ENCODE peak calls at places on chromosome 19, in nine cellular contexts. J, L, M, I, K, V, A, T and G are unnamed samples.

GRCh38 chr19:49490287-49491029 is 3.0 kb downstream of the RPL13A start:
- DNase-seq in J (no peak), L (no peak), M (no peak), I (no peak), K (no peak), V (no peak), A (no peak), T (no peak), G (no peak)

GRCh38 chr19:55602104-55603001 is 2.3 kb downstream of the ZNF524 start:
- DNase-seq in J (no peak), L (no peak), M (no peak), I (no peak), K (no peak), V (no peak), A (no peak), T (no peak), G (no peak)

GRCh38 chr19:8503506-8503905 is 1.1 kb upstream of the PRAM1 start:
- DNase-seq in J (no peak), L (no peak), M (no peak), I (no peak), K (peak), V (no peak), A (no peak), T (no peak), G (no peak)

GRCh38 chr19:6100284-6100915 is 9.9 kb downstream of the RFX2 start:
- DNase-seq in J (no peak), L (no peak), M (no peak), I (no peak), K (peak), V (no peak), A (no peak), T (no peak), G (no peak)

GRCh38 chr19:52946322-52947310 is 16.1 kb downstream of the ZNF816 start:
- DNase-seq in J (no peak), L (no peak), M (peak), I (no peak), K (no peak), V (peak), A (no peak), T (no peak), G (peak)

GRCh38 chr19:43639507-43640423 is at the start of gene CADM4:
- DNase-seq in J (no peak), L (peak), M (peak), I (no peak), K (no peak), V (no peak), A (no peak), T (no peak), G (no peak)

GRCh38 chr19:46821512-46822359 is 28.9 kb downstream of the AP2S1 start:
- DNase-seq in J (no peak), L (no peak), M (no peak), I (no peak), K (peak), V (no peak), A (no peak), T (no peak), G (no peak)

GRCh38 chr19:38744906-38745305 is 632 bp upstream of the CAPN12 start:
- DNase-seq in J (no peak), L (no peak), M (no peak), I (no peak), K (no peak), V (no peak), A (no peak), T (no peak), G (no peak)

GRCh38 chr19:55027472-55028337 is 10.4 kb downstream of the GP6 start:
- DNase-seq in J (no peak), L (no peak), M (peak), I (no peak), K (peak), V (no peak), A (no peak), T (no peak), G (peak)

GRCh38 chr19:46812898-46813569 is 24.6 kb upstream of the SLC1A5 start:
- DNase-seq in J (no peak), L (no peak), M (no peak), I (no peak), K (no peak), V (no peak), A (no peak), T (no peak), G (no peak)

GRCh38 chr19:19421326-19421725 is 15.9 kb downstream of the GATAD2A start:
- DNase-seq in J (no peak), L (no peak), M (no peak), I (no peak), K (no peak), V (no peak), A (no peak), T (no peak), G (no peak)

GRCh38 chr19:44796701-44797115 is 12.2 kb upstream of the BCAM start:
- DNase-seq in J (peak), L (peak), M (no peak), I (no peak), K (no peak), V (peak), A (peak), T (no peak), G (peak)

GRCh38 chr19:46080561-46080960 is 39.8 kb upstream of the IGFL4 start:
- DNase-seq in J (no peak), L (no peak), M (peak), I (peak), K (no peak), V (peak), A (peak), T (peak), G (peak)

GRCh38 chr19:50728084-50728737 is 5.0 kb downstream of the CLEC11A start:
- DNase-seq in J (peak), L (peak), M (peak), I (peak), K (peak), V (peak), A (peak), T (peak), G (peak)

GRCh38 chr19:31578326-31578725 is 229.1 kb upstream of the TSHZ3 start:
- DNase-seq in J (no peak), L (no peak), M (no peak), I (no peak), K (no peak), V (no peak), A (no peak), T (no peak), G (no peak)

GRCh38 chr19:36638862-36639510 is 27.7 kb downstream of the ZNF461 start:
- DNase-seq in J (no peak), L (no peak), M (peak), I (no peak), K (no peak), V (no peak), A (peak), T (peak), G (peak)

GRCh38 chr19:39411832-39412099 is 703 bp upstream of the PLEKHG2 start:
- DNase-seq in J (peak), L (peak), M (peak), I (peak), K (peak), V (peak), A (peak), T (peak), G (peak)

GRCh38 chr19:44720945-44721344 is 22.0 kb downstream of the CEACAM16 start:
- DNase-seq in J (no peak), L (no peak), M (no peak), I (no peak), K (no peak), V (no peak), A (no peak), T (peak), G (peak)

GRCh38 chr19:31276831-31277230 is 72.4 kb downstream of the TSHZ3 start:
- DNase-seq in J (no peak), L (no peak), M (no peak), I (no peak), K (no peak), V (no peak), A (no peak), T (no peak), G (no peak)

GRCh38 chr19:39997595-39998216 is 846 bp downstream of the ZNF546 start:
- DNase-seq in J (no peak), L (no peak), M (peak), I (peak), K (no peak), V (peak), A (peak), T (peak), G (peak)

GRCh38 chr19:29753934-29754305 is 38.9 kb upstream of the C19orf12 start:
- DNase-seq in J (no peak), L (no peak), M (no peak), I (no peak), K (no peak), V (no peak), A (no peak), T (no peak), G (no peak)
- H3K4me3 ChIP-seq in J (no peak), L (no peak), M (no peak), I (no peak), K (no peak), V (no peak), A (no peak), T (no peak), G (no peak)

GRCh38 chr19:16366433-16367268 is 42.0 kb downstream of the KLF2 start:
- DNase-seq in J (peak), L (no peak), M (no peak), I (no peak), K (peak), V (no peak), A (no peak), T (no peak), G (no peak)
- H3K4me3 ChIP-seq in J (peak), L (no peak), M (no peak), I (no peak), K (no peak), V (no peak), A (no peak), T (no peak), G (no peak)

GRCh38 chr19:42480335-42481095 is 37.8 kb upstream of the CXCL17 start:
- DNase-seq in J (no peak), L (no peak), M (peak), I (peak), K (no peak), V (peak), A (peak), T (peak), G (peak)
- H3K4me3 ChIP-seq in J (no peak), L (no peak), M (no peak), I (no peak), K (no peak), V (no peak), A (no peak), T (no peak), G (no peak)

GRCh38 chr19:12996542-12997094 is 1.3 kb downstream of the NFIX start:
- DNase-seq in J (no peak), L (no peak), M (peak), I (peak), K (no peak), V (peak), A (peak), T (peak), G (no peak)

GRCh38 chr19:12994701-12995595 is at the start of gene NFIX:
- DNase-seq in J (no peak), L (peak), M (peak), I (peak), K (peak), V (peak), A (peak), T (peak), G (peak)

GRCh38 chr19:12993562-12993961 is 1.7 kb upstream of the NFIX start:
- DNase-seq in J (no peak), L (no peak), M (no peak), I (no peak), K (no peak), V (no peak), A (no peak), T (no peak), G (no peak)

GRCh38 chr19:12997225-12997966 is 2.1 kb downstream of the NFIX start:
- DNase-seq in J (no peak), L (no peak), M (peak), I (no peak), K (no peak), V (no peak), A (no peak), T (no peak), G (no peak)

DNA sequence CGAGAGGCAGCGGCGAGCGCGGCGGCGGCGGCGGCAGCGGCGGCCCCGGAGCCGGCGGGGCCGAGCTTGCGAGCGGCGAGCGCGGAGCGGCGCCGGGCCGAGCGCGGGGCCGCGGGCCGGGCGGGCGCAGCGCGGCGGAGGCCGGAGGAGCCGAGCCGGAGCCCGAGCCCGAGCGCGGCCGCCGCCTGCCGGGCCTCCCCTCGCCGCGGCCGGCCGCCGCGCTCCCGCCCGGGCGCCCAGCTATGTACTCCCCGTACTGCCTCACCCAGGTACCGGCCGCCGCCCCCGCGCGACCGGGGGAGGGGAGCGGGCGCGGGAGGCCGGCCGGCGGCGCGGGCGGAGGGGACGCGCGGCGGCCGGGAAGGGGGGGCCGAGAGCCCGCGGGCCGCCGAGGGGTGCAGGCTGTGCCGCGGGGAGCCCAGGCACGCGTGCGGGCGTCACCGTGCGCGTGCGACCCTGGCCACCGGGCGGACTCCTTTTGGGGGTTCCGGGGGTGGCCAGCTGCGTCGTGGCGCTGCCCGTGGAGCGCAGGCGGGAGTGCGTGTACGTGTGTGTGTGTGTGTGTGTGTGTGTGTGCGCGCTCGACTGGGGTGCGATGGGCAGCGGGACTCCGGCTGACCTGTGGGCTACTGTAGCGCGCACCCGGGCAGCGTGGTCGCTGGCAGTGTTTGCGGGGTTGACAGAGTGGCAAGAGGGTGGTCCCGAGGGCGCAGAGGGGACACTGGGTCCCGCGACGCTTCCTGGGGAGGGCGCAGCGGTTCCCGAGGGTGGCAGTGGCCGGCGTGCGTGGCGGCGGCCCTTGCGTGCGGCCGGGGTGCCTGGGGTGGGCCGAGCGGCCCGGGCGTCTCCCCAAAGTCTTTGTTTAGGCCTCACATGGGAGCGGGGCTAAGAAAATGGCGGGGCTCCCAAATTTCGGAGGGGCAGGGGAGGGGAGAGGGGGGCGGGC is 594 bp downstream of the NFIX start:
- DNase-seq in J (no peak), L (no peak), M (peak), I (peak), K (no peak), V (peak), A (peak), T (no peak), G (peak)
- H3K4me3 ChIP-seq in J (peak), L (peak), M (peak), I (peak), K (peak), V (peak), A (peak), T (peak), G (peak)

DNA sequence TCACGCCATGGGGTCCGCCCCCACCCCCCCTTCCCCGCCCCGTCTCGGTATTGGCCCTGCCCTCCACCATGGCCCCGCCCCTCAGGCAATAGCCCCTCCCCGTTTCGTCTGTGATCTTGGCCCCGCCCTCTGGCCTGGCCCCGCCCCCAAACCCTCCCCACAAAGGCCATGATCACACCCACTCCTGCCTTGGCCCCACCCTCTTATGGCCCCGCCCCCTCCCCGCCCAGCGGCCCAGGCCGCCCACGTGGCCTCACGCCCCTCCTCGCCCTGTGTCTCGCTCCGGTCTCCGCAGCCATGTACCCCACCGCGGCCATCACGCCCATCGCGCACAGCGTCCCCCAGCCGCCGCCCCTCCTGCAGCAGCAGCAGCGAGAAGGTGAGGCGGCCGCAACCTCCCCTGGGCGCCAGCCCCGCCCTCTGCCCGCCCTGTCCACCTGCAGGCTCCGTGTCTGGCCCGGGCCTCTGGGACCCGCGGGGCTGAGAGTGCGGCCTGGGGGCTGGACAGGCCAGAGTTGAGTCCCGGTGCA is 61.3 kb downstream of the CELF5 start:
- DNase-seq in J (no peak), L (no peak), M (no peak), I (no peak), K (no peak), V (no peak), A (peak), T (no peak), G (no peak)
- H3K4me3 ChIP-seq in J (no peak), L (no peak), M (no peak), I (no peak), K (no peak), V (no peak), A (no peak), T (no peak), G (no peak)

GRCh38 chr19:56842421-56842820 is 1.9 kb upstream of the PEG3 start:
- DNase-seq in J (no peak), L (no peak), M (no peak), I (no peak), K (no peak), V (no peak), A (no peak), T (no peak), G (no peak)

GRCh38 chr19:56841194-56841546 is 644 bp upstream of the PEG3 start:
- DNase-seq in J (no peak), L (no peak), M (no peak), I (no peak), K (no peak), V (no peak), A (no peak), T (no peak), G (no peak)

GRCh38 chr19:56839665-56840451 is 668 bp downstream of the PEG3 start:
- DNase-seq in J (peak), L (peak), M (no peak), I (peak), K (peak), V (no peak), A (peak), T (no peak), G (peak)

GRCh38 chr19:56838930-56839664 is 1.4 kb downstream of the PEG3 start:
- DNase-seq in J (peak), L (peak), M (peak), I (peak), K (peak), V (no peak), A (peak), T (no peak), G (peak)

GRCh38 chr19:56840452-56841193 is at the start of the genes PEG3 and ZIM2:
- DNase-seq in J (no peak), L (peak), M (peak), I (no peak), K (no peak), V (no peak), A (peak), T (no peak), G (no peak)
- H3K4me3 ChIP-seq in J (peak), L (peak), M (peak), I (no peak), K (peak), V (no peak), A (no peak), T (no peak), G (no peak)

GRCh38 chr19:11580665-11581418 is 3.4 kb upstream of the ACP5 start:
- DNase-seq in J (no peak), L (no peak), M (peak), I (no peak), K (no peak), V (peak), A (peak), T (peak), G (peak)

GRCh38 chr19:11576186-11576585 is 1.3 kb downstream of the ACP5 start:
- DNase-seq in J (no peak), L (no peak), M (no peak), I (no peak), K (no peak), V (no peak), A (no peak), T (no peak), G (no peak)

GRCh38 chr19:11581740-11582139 is 4.3 kb upstream of the ACP5 start:
- DNase-seq in J (no peak), L (no peak), M (peak), I (peak), K (peak), V (peak), A (peak), T (peak), G (peak)

GRCh38 chr19:11577451-11578341 is at the start of gene ACP5:
- DNase-seq in J (no peak), L (no peak), M (no peak), I (no peak), K (no peak), V (no peak), A (no peak), T (no peak), G (no peak)

DNA sequence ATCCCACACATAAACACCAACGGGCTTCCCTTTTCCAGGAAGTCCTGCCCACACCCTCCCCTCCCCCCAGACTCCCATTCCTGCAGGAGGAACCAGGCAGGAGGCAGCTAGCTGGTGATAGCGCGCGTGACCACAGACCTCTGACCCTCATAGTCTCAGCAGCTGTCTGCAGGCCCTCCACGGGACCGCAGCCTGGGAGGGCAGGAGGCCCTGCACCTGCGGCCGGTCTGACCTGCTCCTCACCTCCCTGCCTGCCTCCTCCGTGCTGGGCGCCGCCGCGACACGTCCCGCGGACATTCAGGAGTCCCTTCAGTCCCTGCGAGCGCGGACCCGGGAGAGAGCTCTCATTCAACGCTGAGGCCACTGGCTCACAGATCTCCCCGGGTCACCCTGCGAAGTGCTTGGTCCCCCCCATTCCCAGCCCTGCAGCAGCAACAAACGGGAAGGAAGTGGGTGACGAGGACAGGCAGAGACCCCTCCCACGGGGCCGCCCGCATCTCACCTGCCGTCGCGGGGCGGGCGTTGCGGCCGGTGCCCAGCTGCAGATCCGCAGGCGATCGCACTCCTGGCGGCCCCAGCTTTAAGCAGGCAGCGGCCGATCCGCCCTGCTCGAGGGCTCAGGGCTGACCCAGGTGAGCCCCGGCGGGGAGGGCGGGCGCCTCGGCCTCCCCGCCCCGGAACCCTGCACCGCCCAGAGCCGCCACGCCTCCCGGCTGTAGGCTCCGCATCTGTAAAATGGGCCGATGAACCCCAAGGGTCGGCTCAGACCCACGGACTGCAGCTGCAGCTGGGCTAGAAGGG is 1.1 kb upstream of the ACP5 start:
- DNase-seq in J (peak), L (no peak), M (no peak), I (no peak), K (peak), V (no peak), A (no peak), T (no peak), G (peak)
- H3K4me3 ChIP-seq in J (peak), L (peak), M (peak), I (no peak), K (no peak), V (no peak), A (no peak), T (no peak), G (peak)